ENCODE peak calls at places on chromosomes 11 and 22, in four cellular contexts. J, I, W and Z are unnamed samples.

GRCh38 chr11:34050967-34051348 is 573 bp upstream of the CAPRIN1 start:
- DNase-seq in W (no peak), J (no peak), I (no peak), Z (no peak)

GRCh38 chr11:73189315-73189714 is 28.8 kb upstream of the P2RY2 start:
- DNase-seq in J (no peak), W (no peak), I (no peak), Z (no peak)

GRCh38 chr11:69471329-69472052 is 10.0 kb upstream of the LINC01488 start:
- DNase-seq in J (peak), I (no peak), W (no peak), Z (no peak)

GRCh38 chr11:130022799-130023198 is 20.2 kb upstream of the PRDM10 start:
- DNase-seq in I (no peak), J (no peak), W (no peak), Z (no peak)

GRCh38 chr22:27378994-27379393 is 422.6 kb downstream of the MN1 start:
- DNase-seq in W (no peak), J (no peak), I (no peak), Z (no peak)

GRCh38 chr22:48316876-48317250 is 1510.8 kb downstream of the BRD1 start:
- DNase-seq in W (no peak), J (no peak), I (no peak), Z (no peak)

GRCh38 chr11:34749666-34750659 is 129.1 kb downstream of the EHF start:
- DNase-seq in I (no peak), W (no peak), J (peak), Z (peak)

GRCh38 chr11:1705121-1706052 is 8.4 kb downstream of the KRTAP5-6 start:
- DNase-seq in I (peak), J (no peak), W (no peak), Z (no peak)

GRCh38 chr22:46660604-46661201 is 40.5 kb downstream of the GRAMD4 start:
- DNase-seq in I (peak), W (no peak), J (no peak), Z (no peak)

GRCh38 chr11:30855383-30856006 is 269.3 kb upstream of the MPPED2 start:
- DNase-seq in W (no peak), J (no peak), I (peak), Z (no peak)

GRCh38 chr11:8328848-8329330 is 65.2 kb upstream of the LMO1 start:
- DNase-seq in W (peak), I (peak), J (peak), Z (peak)

GRCh38 chr11:19723572-19724342 is 11.1 kb downstream of the NAV2 start:
- DNase-seq in W (peak), J (no peak), I (peak), Z (no peak)

GRCh38 chr11:84890706-84891105 is 736.4 kb downstream of the DLG2 start:
- DNase-seq in W (no peak), I (no peak), J (no peak), Z (peak)

GRCh38 chr11:90241414-90241813 is 18.6 kb upstream of the CHORDC1 start:
- DNase-seq in J (no peak), I (no peak), W (no peak), Z (no peak)

GRCh38 chr11:121059605-121060004 is 35.7 kb downstream of the TBCEL start:
- DNase-seq in W (no peak), I (no peak), J (no peak), Z (no peak)

GRCh38 chr22:30206964-30207363 is 39.6 kb downstream of the LIF start:
- DNase-seq in I (peak), W (no peak), J (peak), Z (peak)

GRCh38 chr11:106447631-106448191 is 370.2 kb downstream of the AASDHPPT start:
- DNase-seq in J (no peak), W (no peak), I (no peak), Z (no peak)

GRCh38 chr11:119702261-119702591 is 26.8 kb downstream of the NECTIN1 start:
- DNase-seq in J (peak), I (peak), W (no peak), Z (no peak)

GRCh38 chr11:76807206-76807875 is 24.2 kb downstream of the TSKU start:
- DNase-seq in I (peak), J (no peak), W (peak), Z (peak)